ENCODE peak calls at places on chromosomes 4 and X, in four cellular contexts. One of them, this sample, is unnamed.

GRCh38 chr4:151717909-151718613 is 42.7 kb downstream of the GATB start:
- DNase-seq in lower lobe of right lung: no peak
- DNase-seq in iPS DF 6.9: no peak
- DNase-seq in psoas muscle: no peak
- DNase-seq in this sample: no peak

GRCh38 chrX:47562615-47563243 is 1.7 kb downstream of the ARAF start:
- DNase-seq in lower lobe of right lung: no peak
- DNase-seq in psoas muscle: no peak
- DNase-seq in iPS DF 6.9: no peak
- DNase-seq in this sample: no peak

GRCh38 chr4:170202721-170203120 is 113.0 kb upstream of the AADAT start:
- DNase-seq in psoas muscle: no peak
- DNase-seq in iPS DF 6.9: no peak
- DNase-seq in lower lobe of right lung: no peak
- DNase-seq in this sample: no peak

GRCh38 chr4:155967098-155967497 is 13.4 kb upstream of the CTSO start:
- DNase-seq in iPS DF 6.9: no peak
- DNase-seq in psoas muscle: no peak
- DNase-seq in lower lobe of right lung: no peak
- DNase-seq in this sample: no peak

GRCh38 chr4:137609693-137610450 is 77.6 kb upstream of the PCDH18 start:
- DNase-seq in lower lobe of right lung: no peak
- DNase-seq in psoas muscle: no peak
- DNase-seq in iPS DF 6.9: no peak
- DNase-seq in this sample: no peak

GRCh38 chr4:176107695-176108094 is 42.1 kb downstream of the WDR17 start:
- DNase-seq in psoas muscle: no peak
- DNase-seq in iPS DF 6.9: no peak
- DNase-seq in lower lobe of right lung: no peak
- DNase-seq in this sample: no peak

GRCh38 chr4:27635936-27636913 is 775.6 kb downstream of the STIM2 start:
- DNase-seq in iPS DF 6.9: no peak
- DNase-seq in lower lobe of right lung: no peak
- DNase-seq in psoas muscle: no peak
- DNase-seq in this sample: no peak

GRCh38 chr4:163587867-163588266 is 93.4 kb downstream of the TMA16 start:
- DNase-seq in lower lobe of right lung: no peak
- DNase-seq in psoas muscle: no peak
- DNase-seq in iPS DF 6.9: no peak
- DNase-seq in this sample: no peak

GRCh38 chrX:153946910-153947769 is 2.7 kb upstream of the RENBP start:
- DNase-seq in lower lobe of right lung: peak; percentile 83
- DNase-seq in psoas muscle: peak; percentile 87
- DNase-seq in iPS DF 6.9: no peak
- DNase-seq in this sample: peak; percentile 56

GRCh38 chr4:70725633-70726032 is 3.9 kb downstream of the RUFY3 start:
- DNase-seq in psoas muscle: no peak
- DNase-seq in iPS DF 6.9: no peak
- DNase-seq in lower lobe of right lung: no peak
- DNase-seq in this sample: no peak

GRCh38 chrX:16491461-16491860 is 158.5 kb upstream of the S100G start:
- DNase-seq in psoas muscle: no peak
- DNase-seq in iPS DF 6.9: no peak
- DNase-seq in lower lobe of right lung: no peak
- DNase-seq in this sample: no peak

GRCh38 chrX:139213241-139213709 is 317.3 kb upstream of the F9 start:
- DNase-seq in psoas muscle: no peak
- DNase-seq in lower lobe of right lung: no peak
- DNase-seq in iPS DF 6.9: no peak
- DNase-seq in this sample: no peak

GRCh38 chr4:118282692-118283091 is 70.1 kb downstream of the PRSS12 start:
- DNase-seq in psoas muscle: no peak
- DNase-seq in lower lobe of right lung: no peak
- DNase-seq in iPS DF 6.9: no peak
- DNase-seq in this sample: no peak

GRCh38 chr4:1451106-1451751 is 45.0 kb upstream of the NKX1-1 start:
- DNase-seq in iPS DF 6.9: no peak
- DNase-seq in psoas muscle: no peak
- DNase-seq in lower lobe of right lung: peak; percentile 33
- DNase-seq in this sample: no peak

GRCh38 chr4:105719214-105719613 is 10.6 kb downstream of the GSTCD start:
- DNase-seq in psoas muscle: no peak
- DNase-seq in iPS DF 6.9: no peak
- DNase-seq in lower lobe of right lung: no peak
- DNase-seq in this sample: no peak

GRCh38 chrX:47146121-47146935 is 1.3 kb downstream of the RBM10 start:
- DNase-seq in lower lobe of right lung: no peak
- DNase-seq in psoas muscle: no peak
- DNase-seq in iPS DF 6.9: no peak
- DNase-seq in this sample: no peak

GRCh38 chrX:108453841-108454240 is 14.2 kb downstream of the COL4A5 start:
- DNase-seq in psoas muscle: no peak
- DNase-seq in lower lobe of right lung: no peak
- DNase-seq in iPS DF 6.9: no peak
- DNase-seq in this sample: no peak

GRCh38 chrX:18410038-18410437 is 15.4 kb upstream of the CDKL5 start:
- DNase-seq in iPS DF 6.9: no peak
- DNase-seq in psoas muscle: no peak
- DNase-seq in lower lobe of right lung: no peak
- DNase-seq in this sample: no peak

GRCh38 chrX:16993791-16994318 is 47.4 kb downstream of the REPS2 start:
- DNase-seq in lower lobe of right lung: no peak
- DNase-seq in psoas muscle: no peak
- DNase-seq in iPS DF 6.9: no peak
- DNase-seq in this sample: no peak

GRCh38 chr4:184409911-184410692 is 64.2 kb downstream of the IRF2 start:
- DNase-seq in psoas muscle: no peak
- DNase-seq in lower lobe of right lung: no peak
- DNase-seq in iPS DF 6.9: no peak
- DNase-seq in this sample: no peak

GRCh38 chr4:128980816-128981326 is 112.5 kb downstream of the SCLT1 start:
- DNase-seq in iPS DF 6.9: no peak
- DNase-seq in lower lobe of right lung: no peak
- DNase-seq in psoas muscle: no peak
- DNase-seq in this sample: no peak

GRCh38 chr4:121272526-121272925 is 108.3 kb downstream of the QRFPR start:
- DNase-seq in psoas muscle: no peak
- DNase-seq in lower lobe of right lung: no peak
- DNase-seq in iPS DF 6.9: no peak
- DNase-seq in this sample: no peak

GRCh38 chrX:132491191-132491590 is 2.4 kb upstream of the MBNL3 start:
- DNase-seq in lower lobe of right lung: no peak
- DNase-seq in psoas muscle: no peak
- DNase-seq in iPS DF 6.9: no peak
- DNase-seq in this sample: no peak

GRCh38 chr4:53137468-53137867 is 228.4 kb downstream of the SCFD2 start:
- DNase-seq in psoas muscle: no peak
- DNase-seq in iPS DF 6.9: no peak
- DNase-seq in lower lobe of right lung: no peak
- DNase-seq in this sample: no peak

GRCh38 chr4:102694791-102695190 is 66.0 kb downstream of the MANBA start:
- DNase-seq in lower lobe of right lung: no peak
- DNase-seq in iPS DF 6.9: no peak
- DNase-seq in psoas muscle: no peak
- DNase-seq in this sample: no peak

GRCh38 chrX:137748827-137749226 is 182.9 kb downstream of the ZIC3 start:
- DNase-seq in psoas muscle: no peak
- DNase-seq in lower lobe of right lung: no peak
- DNase-seq in iPS DF 6.9: no peak
- DNase-seq in this sample: no peak

GRCh38 chr4:150181536-150181935 is 103.3 kb downstream of the DCLK2 start:
- DNase-seq in iPS DF 6.9: no peak
- DNase-seq in psoas muscle: no peak
- DNase-seq in lower lobe of right lung: no peak
- DNase-seq in this sample: no peak

GRCh38 chrX:9885150-9885549 is 82.0 kb upstream of the CLDN34 start:
- DNase-seq in psoas muscle: peak; percentile 64
- DNase-seq in iPS DF 6.9: no peak
- DNase-seq in lower lobe of right lung: peak; percentile 77
- DNase-seq in this sample: no peak

GRCh38 chr4:23680616-23681518 is 209.0 kb downstream of the PPARGC1A start:
- DNase-seq in psoas muscle: no peak
- DNase-seq in lower lobe of right lung: no peak
- DNase-seq in iPS DF 6.9: no peak
- DNase-seq in this sample: no peak

GRCh38 chr4:176422031-176422430 is 102.3 kb downstream of the SPCS3 start:
- DNase-seq in psoas muscle: no peak
- DNase-seq in iPS DF 6.9: no peak
- DNase-seq in lower lobe of right lung: no peak
- DNase-seq in this sample: no peak

GRCh38 chr4:2482192-2482591 is 13.3 kb downstream of the RNF4 start:
- DNase-seq in iPS DF 6.9: no peak
- DNase-seq in lower lobe of right lung: no peak
- DNase-seq in psoas muscle: no peak
- DNase-seq in this sample: no peak

GRCh38 chr4:2483237-2483636 is 14.3 kb downstream of the RNF4 start:
- DNase-seq in iPS DF 6.9: no peak
- DNase-seq in lower lobe of right lung: no peak
- DNase-seq in psoas muscle: no peak
- DNase-seq in this sample: no peak

GRCh38 chr4:2480649-2481048 is 11.7 kb downstream of the RNF4 start:
- DNase-seq in psoas muscle: no peak
- DNase-seq in lower lobe of right lung: no peak
- DNase-seq in iPS DF 6.9: no peak
- DNase-seq in this sample: no peak

GRCh38 chr4:2482693-2483092 is 13.8 kb downstream of the RNF4 start:
- DNase-seq in lower lobe of right lung: no peak
- DNase-seq in iPS DF 6.9: no peak
- DNase-seq in psoas muscle: peak; percentile 84
- DNase-seq in this sample: no peak

GRCh38 chr4:2478220-2478619 is 9.3 kb downstream of the RNF4 start:
- DNase-seq in lower lobe of right lung: no peak
- DNase-seq in iPS DF 6.9: no peak
- DNase-seq in psoas muscle: no peak
- DNase-seq in this sample: no peak
- H3K4me1 ChIP-seq in lower lobe of right lung: peaks cover 65% of the 10 kb centered on the region
- H3K4me1 ChIP-seq in iPS DF 6.9: peaks cover 3% of the 10 kb centered on the region
- H3K4me1 ChIP-seq in psoas muscle: peaks cover 54% of the 10 kb centered on the region
- H3K4me1 ChIP-seq in this sample: no peaks in the 10 kb centered on the region

GRCh38 chr4:38113136-38113535 is 152.9 kb downstream of the PTTG2 start:
- DNase-seq in iPS DF 6.9: no peak
- DNase-seq in lower lobe of right lung: no peak
- DNase-seq in psoas muscle: no peak
- DNase-seq in this sample: no peak

GRCh38 chr4:38115601-38116000 is 155.4 kb downstream of the PTTG2 start:
- DNase-seq in iPS DF 6.9: no peak
- DNase-seq in lower lobe of right lung: no peak
- DNase-seq in psoas muscle: no peak
- DNase-seq in this sample: no peak

GRCh38 chr4:38111717-38112116 is 151.5 kb downstream of the PTTG2 start:
- DNase-seq in psoas muscle: no peak
- DNase-seq in iPS DF 6.9: no peak
- DNase-seq in lower lobe of right lung: no peak
- DNase-seq in this sample: no peak

GRCh38 chr4:38113551-38113950 is 153.4 kb downstream of the PTTG2 start:
- DNase-seq in psoas muscle: no peak
- DNase-seq in lower lobe of right lung: no peak
- DNase-seq in iPS DF 6.9: no peak
- DNase-seq in this sample: no peak

DNA sequence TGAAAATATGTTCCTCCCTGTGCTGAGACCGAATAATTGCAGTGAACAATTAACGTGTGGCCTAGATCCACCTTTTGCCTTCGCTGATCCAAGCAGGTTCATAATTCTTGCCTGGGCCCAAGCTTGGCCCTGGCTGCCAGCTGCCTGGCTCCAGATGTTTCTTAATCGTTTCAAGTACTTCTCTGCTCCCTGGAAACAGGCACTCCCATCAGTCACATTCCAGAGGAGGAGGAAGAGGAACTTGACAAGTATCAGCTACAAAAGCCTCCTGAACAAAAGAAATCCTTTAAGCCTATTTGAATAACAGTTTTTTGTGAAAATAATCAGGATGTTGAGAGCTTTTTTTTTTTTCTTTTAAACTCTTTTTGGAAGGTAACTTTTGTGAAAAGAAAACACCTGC is 154.2 kb downstream of the PTTG2 start:
- DNase-seq in lower lobe of right lung: no peak
- DNase-seq in iPS DF 6.9: no peak
- DNase-seq in psoas muscle: no peak
- DNase-seq in this sample: peak; percentile 35
- H3K4me1 ChIP-seq in lower lobe of right lung: peaks cover 13% of the 10 kb centered on the region
- H3K4me1 ChIP-seq in iPS DF 6.9: peaks cover 2% of the 10 kb centered on the region
- H3K4me1 ChIP-seq in psoas muscle: peaks cover 3% of the 10 kb centered on the region
- H3K4me1 ChIP-seq in this sample: peaks cover 32% of the 10 kb centered on the region

DNA sequence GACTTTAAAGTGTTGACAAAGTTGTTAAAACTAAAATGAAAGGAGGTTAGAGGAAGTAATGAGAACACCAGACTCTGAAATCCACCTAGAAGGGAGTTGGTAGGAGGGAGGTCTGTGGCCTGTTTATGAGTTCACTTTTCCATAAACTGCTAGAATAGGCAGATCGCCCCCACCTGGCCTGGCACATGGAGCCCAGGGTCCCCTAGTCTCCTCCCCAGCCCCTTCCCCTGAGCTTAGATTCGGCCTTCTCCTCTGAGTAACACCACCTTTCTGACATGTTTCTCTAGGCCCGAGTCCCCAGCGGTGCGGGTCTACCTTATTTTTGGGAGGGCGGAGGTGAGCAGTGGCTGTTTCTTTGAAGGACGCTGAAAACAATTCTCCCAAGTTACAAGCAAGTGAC is 54.5 kb upstream of the FAT1 start:
- DNase-seq in lower lobe of right lung: no peak
- DNase-seq in iPS DF 6.9: no peak
- DNase-seq in psoas muscle: no peak
- DNase-seq in this sample: no peak
- H3K4me1 ChIP-seq in lower lobe of right lung: no peaks in the 10 kb centered on the region
- H3K4me1 ChIP-seq in iPS DF 6.9: no peaks in the 10 kb centered on the region
- H3K4me1 ChIP-seq in psoas muscle: no peaks in the 10 kb centered on the region
- H3K4me1 ChIP-seq in this sample: no peaks in the 10 kb centered on the region

DNA sequence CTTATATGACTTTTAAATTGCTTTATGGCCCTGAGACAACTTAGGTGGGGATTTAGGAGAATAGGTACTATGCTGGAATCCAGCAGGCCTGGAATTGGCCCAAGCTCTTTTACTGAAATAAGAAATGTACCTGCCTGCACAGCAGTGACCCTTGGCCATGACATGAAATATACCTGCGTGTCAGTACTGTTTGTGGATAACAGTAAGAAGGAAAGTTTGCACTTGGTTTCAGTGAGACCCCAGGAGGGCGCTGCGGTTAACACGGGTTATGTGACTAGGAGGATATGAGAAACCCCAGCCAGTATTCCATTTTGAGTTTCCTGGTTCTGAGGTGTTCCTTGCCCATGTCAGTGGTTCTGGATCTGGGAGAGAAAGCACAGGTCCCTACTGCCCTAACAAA is 5.3 kb downstream of the MTM1 start:
- DNase-seq in psoas muscle: no peak
- DNase-seq in iPS DF 6.9: no peak
- DNase-seq in lower lobe of right lung: no peak
- DNase-seq in this sample: no peak
- H3K4me1 ChIP-seq in psoas muscle: no peaks in the 10 kb centered on the region
- H3K4me1 ChIP-seq in iPS DF 6.9: no peaks in the 10 kb centered on the region
- H3K4me1 ChIP-seq in lower lobe of right lung: peaks cover 54% of the 10 kb centered on the region
- H3K4me1 ChIP-seq in this sample: peaks cover 3% of the 10 kb centered on the region

This sample was measured in neuronal stem cell.